ENCODE peak calls at places on chromosomes 12 and 14, in ten cellular contexts. U is AG09319, L is endothelial cell, E is HCT116, Z is GM13977, M is fibroblast of lung, F is lung, X is breast epithelium, D is GM20000, A is GM12865. C is an unnamed sample.

GRCh38 chr12:12278899-12279298 is 12.1 kb upstream of the LRP6 start:
- DNase-seq in U (no peak), L (no peak), E (no peak), Z (no peak), M (peak; percentile 30), F (no peak), X (no peak), D (no peak), A (peak; percentile 1), C (no peak)

GRCh38 chr12:110619534-110619953 is 5.6 kb downstream of the TCTN1 start:
- DNase-seq in U (no peak), L (no peak), E (no peak), Z (peak; percentile 50), M (no peak), F (no peak), X (no peak), D (peak; percentile 48), A (peak; percentile 86), C (no peak)

GRCh38 chr14:74979442-74980397 is 23.0 kb upstream of the EIF2B2 start:
- DNase-seq in U (peak; percentile 81), L (no peak), E (no peak), Z (no peak), M (peak; percentile 38), F (no peak), X (no peak), D (no peak), A (no peak), C (no peak)

GRCh38 chr14:101503431-101504095 is 57.7 kb upstream of the DIO3 start:
- DNase-seq in U (no peak), L (no peak), E (no peak), Z (no peak), M (no peak), F (no peak), X (peak; percentile 14), D (no peak), A (no peak), C (peak; percentile 5)

GRCh38 chr14:103746706-103747105 is 31.1 kb downstream of the ZFYVE21 start:
- DNase-seq in U (no peak), L (no peak), E (no peak), Z (no peak), M (no peak), F (no peak), X (no peak), D (no peak), A (no peak), C (no peak)

GRCh38 chr12:88393017-88393767 is 187.1 kb downstream of the KITLG start:
- DNase-seq in U (no peak), L (no peak), E (peak; percentile 27), Z (no peak), M (no peak), F (no peak), X (no peak), D (peak; percentile 16), A (peak; percentile 53), C (no peak)

GRCh38 chr12:126338031-126338441 is 1272.8 kb downstream of the AACS start:
- DNase-seq in U (no peak), L (no peak), E (no peak), Z (no peak), M (no peak), F (no peak), X (no peak), D (no peak), A (no peak), C (no peak)

GRCh38 chr14:102525213-102526143 is 15.9 kb upstream of the ANKRD9 start:
- DNase-seq in U (no peak), L (no peak), E (peak; percentile 39), Z (no peak), M (peak; percentile 76), F (no peak), X (no peak), D (no peak), A (peak; percentile 75), C (no peak)

DNA sequence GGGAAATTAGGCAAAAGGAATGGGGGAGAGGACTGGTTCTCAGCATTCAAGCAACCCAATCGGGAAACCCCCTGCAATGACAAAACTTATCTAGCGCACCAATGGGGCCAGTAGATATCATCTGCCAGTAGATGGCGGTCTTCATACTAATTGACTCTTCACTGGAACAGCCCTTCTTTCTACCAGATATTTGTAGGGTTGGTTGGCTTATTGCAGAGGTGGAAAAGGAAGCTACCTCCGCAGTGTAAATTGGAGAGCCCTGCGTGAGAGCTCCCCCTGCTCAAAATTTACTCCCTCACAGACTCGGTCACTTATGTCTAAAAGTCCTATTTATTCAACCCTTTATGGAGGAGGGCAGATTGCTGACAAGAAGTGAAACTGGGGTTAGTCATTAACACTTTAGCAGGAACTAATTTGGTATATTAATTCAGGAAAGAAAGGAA is 166.1 kb upstream of the CCND2 start:
- DNase-seq in U (no peak), L (peak; percentile 50), E (peak; percentile 26), Z (peak; percentile 81), M (peak; percentile 72), F (peak; percentile 38), X (no peak), D (peak; percentile 79), A (peak; percentile 90), C (no peak)
- TF ChIP-seq CTCF in U (peak; percentile 56), L (peak; percentile 59), E (peak; percentile 71), Z (peak; percentile 56), M (peak; percentile 76), F (peak; percentile 63), X (peak; percentile 25), D (peak; percentile 78), A (peak; percentile 76), C (peak; percentile 49)

GRCh38 chr12:121442028-121442948 is 42.4 kb downstream of the RNF34 start:
- DNase-seq in U (no peak), L (no peak), E (no peak), Z (peak; percentile 16), M (no peak), F (no peak), X (no peak), D (no peak), A (no peak), C (no peak)

GRCh38 chr12:121439715-121440114 is 39.8 kb downstream of the RNF34 start:
- DNase-seq in U (no peak), L (no peak), E (no peak), Z (peak; percentile 20), M (no peak), F (no peak), X (no peak), D (no peak), A (no peak), C (no peak)

GRCh38 chr12:121440768-121441167 is 40.9 kb downstream of the RNF34 start:
- DNase-seq in U (no peak), L (no peak), E (no peak), Z (no peak), M (no peak), F (no peak), X (no peak), D (no peak), A (no peak), C (no peak)

GRCh38 chr12:121443193-121443829 is 43.4 kb downstream of the RNF34 start:
- DNase-seq in U (peak; percentile 44), L (peak; percentile 89), E (peak; percentile 24), Z (peak; percentile 92), M (peak; percentile 63), F (peak; percentile 84), X (peak; percentile 84), D (peak; percentile 92), A (peak; percentile 68), C (peak; percentile 97)

DNA sequence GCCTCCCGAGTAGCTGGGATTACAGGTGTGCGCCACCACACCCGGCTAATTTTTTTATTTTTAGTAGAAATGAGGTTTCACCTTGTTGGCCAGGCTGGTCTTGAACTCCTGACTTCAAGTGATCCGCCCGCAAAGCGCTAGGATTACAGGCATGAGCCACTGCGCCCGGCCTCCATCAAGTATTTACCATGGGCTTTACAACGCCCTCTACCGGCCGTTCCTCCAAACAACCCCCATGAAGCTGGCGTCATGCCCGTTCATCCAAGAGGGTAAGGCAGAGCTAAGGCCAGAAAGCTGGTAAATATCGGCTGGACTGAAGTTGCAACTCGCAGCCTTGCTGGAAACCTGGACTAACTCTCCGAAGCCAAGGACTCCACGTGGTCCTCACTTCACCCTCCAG is 41.6 kb downstream of the RNF34 start:
- DNase-seq in U (no peak), L (no peak), E (no peak), Z (no peak), M (no peak), F (no peak), X (no peak), D (no peak), A (no peak), C (no peak)
- TF ChIP-seq CTCF in U (no peak), L (no peak), E (peak; percentile 41), Z (no peak), M (no peak), F (no peak), X (no peak), D (no peak), A (no peak), C (no peak)

DNA sequence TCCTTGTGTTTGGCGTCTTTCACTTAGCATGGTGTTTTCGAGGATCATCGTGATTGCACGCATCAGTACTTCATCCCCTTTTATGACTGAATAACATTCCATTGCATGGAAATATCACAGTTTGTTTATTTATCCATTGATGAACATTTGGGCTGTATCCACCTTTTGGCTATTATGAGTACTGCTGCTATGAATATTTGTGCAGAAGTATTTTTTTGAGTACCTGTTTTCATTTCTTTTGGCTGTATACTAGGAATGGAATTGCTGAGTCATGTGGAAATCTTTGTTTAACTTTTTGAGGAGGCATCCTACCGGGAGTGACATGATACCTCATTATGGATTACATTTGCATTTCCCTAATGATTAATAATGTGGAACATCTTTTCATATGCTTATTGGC is 66.4 kb downstream of the WNK1 start:
- DNase-seq in U (no peak), L (no peak), E (no peak), Z (no peak), M (no peak), F (no peak), X (no peak), D (no peak), A (no peak), C (no peak)
- TF ChIP-seq CTCF in U (no peak), L (peak; percentile 21), E (peak; percentile 29), Z (no peak), M (peak; percentile 26), F (no peak), X (no peak), D (no peak), A (no peak), C (no peak)

GRCh38 chr14:96106891-96107290 is 67.7 kb downstream of the C14orf132 start:
- DNase-seq in U (no peak), L (no peak), E (no peak), Z (no peak), M (no peak), F (no peak), X (no peak), D (no peak), A (no peak), C (no peak)

GRCh38 chr14:96109956-96110355 is 70.8 kb downstream of the C14orf132 start:
- DNase-seq in U (no peak), L (no peak), E (no peak), Z (no peak), M (no peak), F (no peak), X (no peak), D (no peak), A (no peak), C (no peak)

GRCh38 chr14:96105921-96106441 is 66.8 kb downstream of the C14orf132 start:
- DNase-seq in U (no peak), L (no peak), E (no peak), Z (peak; percentile 3), M (peak; percentile 59), F (peak; percentile 59), X (no peak), D (no peak), A (no peak), C (no peak)

GRCh38 chr14:96108911-96109310 is 69.7 kb downstream of the C14orf132 start:
- DNase-seq in U (no peak), L (no peak), E (no peak), Z (no peak), M (no peak), F (no peak), X (no peak), D (no peak), A (no peak), C (no peak)

GRCh38 chr14:96108061-96108795 is 69.1 kb downstream of the C14orf132 start:
- DNase-seq in U (no peak), L (no peak), E (no peak), Z (no peak), M (no peak), F (no peak), X (no peak), D (no peak), A (no peak), C (no peak)
- TF ChIP-seq CTCF in U (no peak), L (no peak), E (no peak), Z (no peak), M (no peak), F (no peak), X (no peak), D (no peak), A (no peak), C (no peak)